ENCODE peak calls at places on chromosomes 13 and 19, in eight cellular contexts. D is esophagus muscularis mucosa, O is testis, N is lower leg skin, C is neural crest cell, U is IMR-90, J is tibial artery, Q is endothelial cell. H is an unnamed sample.

GRCh38 chr19:1253514-1254080 is 5.2 kb downstream of the MIDN start:
- DNase-seq in D (peak; percentile 95), U (peak; percentile 88), N (peak; percentile 65), O (no peak), J (peak; percentile 28), Q (no peak), C (no peak), H (no peak)

GRCh38 chr19:32238076-32238475 is 107.3 kb upstream of the ZNF507 start:
- DNase-seq in J (no peak), Q (no peak), N (no peak), U (no peak), O (no peak), D (no peak), C (no peak), H (no peak)

GRCh38 chr19:58398087-58398486 is 2.6 kb downstream of the RNF225 start:
- DNase-seq in J (no peak), D (no peak), Q (no peak), U (no peak), O (no peak), N (no peak), C (no peak), H (no peak)

GRCh38 chr13:110070511-110071120 is 236.3 kb downstream of the COL4A1 start:
- DNase-seq in D (no peak), O (no peak), C (no peak), U (peak; percentile 77), N (no peak), J (no peak), Q (no peak), H (no peak)

GRCh38 chr13:21435710-21436151 is 23.4 kb downstream of the ZDHHC20 start:
- DNase-seq in U (peak; percentile 89), J (peak; percentile 69), N (peak; percentile 79), Q (no peak), O (peak; percentile 84), C (no peak), D (no peak), H (no peak)

GRCh38 chr13:106753241-106753640 is 185.3 kb upstream of the ARGLU1 start:
- DNase-seq in U (no peak), D (no peak), Q (no peak), J (peak; percentile 26), O (no peak), C (no peak), N (no peak), H (no peak)

GRCh38 chr19:10262771-10263170 is 8.1 kb upstream of the ICAM1 start:
- DNase-seq in J (no peak), N (no peak), Q (no peak), D (no peak), U (peak; percentile 65), O (no peak), C (no peak), H (no peak)

GRCh38 chr13:29362849-29363604 is 232.5 kb downstream of the SLC7A1 start:
- DNase-seq in U (peak; percentile 44), C (peak; percentile 52), N (no peak), Q (peak; percentile 71), J (no peak), O (peak; percentile 58), D (peak; percentile 75), H (no peak)

GRCh38 chr19:10338940-10339339 is 484 bp downstream of the ICAM3 start:
- DNase-seq in O (no peak), J (no peak), U (no peak), C (no peak), Q (no peak), N (no peak), D (no peak), H (no peak)

GRCh38 chr19:11435833-11436313 is 438 bp downstream of the PRKCSH start:
- DNase-seq in C (no peak), O (no peak), Q (peak; percentile 40), D (no peak), N (no peak), U (peak; percentile 31), J (no peak), H (no peak)

GRCh38 chr19:51079486-51080110 is 3.1 kb downstream of the KLK14 start:
- DNase-seq in J (no peak), Q (no peak), N (no peak), C (no peak), O (no peak), D (no peak), U (no peak), H (no peak)

GRCh38 chr13:26971990-26972888 is 199.4 kb downstream of the USP12 start:
- DNase-seq in J (no peak), O (peak; percentile 33), U (peak; percentile 20), N (no peak), Q (peak; percentile 32), C (no peak), D (no peak), H (no peak)

GRCh38 chr13:43246382-43246781 is 223.0 kb downstream of the DNAJC15 start:
- DNase-seq in J (no peak), Q (no peak), D (peak; percentile 50), U (peak; percentile 34), O (no peak), N (no peak), C (no peak), H (no peak)

GRCh38 chr13:29859971-29860370 is 9.6 kb upstream of the UBL3 start:
- DNase-seq in N (no peak), O (no peak), U (peak; percentile 87), C (no peak), Q (no peak), J (no peak), D (no peak), H (no peak)

GRCh38 chr13:93646247-93646646 is 419.6 kb downstream of the GPC6 start:
- DNase-seq in Q (no peak), U (no peak), O (no peak), C (no peak), N (no peak), J (no peak), D (no peak), H (no peak)

GRCh38 chr13:21619633-21620220 is 15.8 kb upstream of the MICU2 start:
- DNase-seq in Q (no peak), D (no peak), N (no peak), U (peak; percentile 17), O (no peak), J (no peak), C (no peak), H (no peak)

GRCh38 chr19:39819786-39820185 is 14.2 kb downstream of the DYRK1B start:
- DNase-seq in C (no peak), Q (no peak), J (no peak), O (no peak), N (no peak), U (no peak), D (no peak), H (no peak)

GRCh38 chr13:44719857-44720671 is 143.9 kb upstream of the TSC22D1 start:
- DNase-seq in C (no peak), O (no peak), U (peak; percentile 75), N (no peak), J (peak; percentile 35), Q (no peak), D (no peak), H (no peak)

DNA sequence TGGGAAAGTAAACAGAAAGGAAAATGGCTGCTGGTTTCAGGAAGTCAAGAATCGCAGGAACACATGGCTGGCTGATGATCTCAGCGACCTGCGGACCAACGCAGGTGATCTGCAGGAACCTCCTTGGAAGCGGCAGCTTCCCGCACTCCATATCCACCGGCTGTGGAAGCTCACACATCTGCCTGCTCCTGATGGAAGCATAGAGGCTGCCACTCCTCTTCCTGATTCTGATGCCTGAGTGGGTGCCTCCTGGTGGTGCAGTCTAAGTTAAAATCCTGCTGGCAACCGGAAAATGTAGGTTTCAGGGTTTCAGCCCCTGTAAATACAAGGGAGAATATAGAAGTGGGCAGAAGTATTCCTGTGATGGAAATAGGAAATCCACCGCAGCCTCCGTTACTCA is 75.5 kb downstream of the TNFSF13B start:
- DNase-seq in O (no peak), N (no peak), Q (no peak), C (no peak), U (no peak), J (no peak), D (no peak), H (no peak)
- TF ChIP-seq CTCF in O (no peak), N (no peak), Q (no peak), C (no peak), U (no peak), J (no peak), D (no peak), H (no peak)

DNA sequence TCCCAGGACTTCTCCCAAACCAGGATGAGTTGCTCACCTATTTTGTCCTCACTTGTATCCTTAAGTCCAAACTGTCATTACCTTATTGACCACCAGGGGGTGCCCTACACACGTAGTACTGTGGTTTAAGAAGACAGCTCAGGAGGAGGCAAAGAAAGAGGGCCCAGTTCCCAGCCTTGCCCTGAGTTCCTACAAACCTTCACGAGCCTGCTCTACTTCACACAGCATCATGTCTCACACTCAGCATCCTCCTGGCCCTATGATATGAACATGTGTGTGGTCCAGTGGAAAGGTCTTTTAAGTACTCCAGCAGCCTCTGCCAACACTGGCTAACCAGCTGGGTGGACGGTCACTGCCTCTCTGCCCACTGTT is 8.1 kb upstream of the ZNF784 start:
- DNase-seq in D (peak; percentile 99), J (peak; percentile 98), Q (peak; percentile 87), U (peak; percentile 96), O (peak; percentile 99), N (peak; percentile 97), C (peak; percentile 94), H (no peak)
- TF ChIP-seq CTCF in D (peak; percentile 89), J (peak; percentile 81), Q (peak; percentile 90), U (peak; percentile 85), O (peak; percentile 85), N (peak; percentile 71), C (peak; percentile 86), H (peak; percentile 90)

DNA sequence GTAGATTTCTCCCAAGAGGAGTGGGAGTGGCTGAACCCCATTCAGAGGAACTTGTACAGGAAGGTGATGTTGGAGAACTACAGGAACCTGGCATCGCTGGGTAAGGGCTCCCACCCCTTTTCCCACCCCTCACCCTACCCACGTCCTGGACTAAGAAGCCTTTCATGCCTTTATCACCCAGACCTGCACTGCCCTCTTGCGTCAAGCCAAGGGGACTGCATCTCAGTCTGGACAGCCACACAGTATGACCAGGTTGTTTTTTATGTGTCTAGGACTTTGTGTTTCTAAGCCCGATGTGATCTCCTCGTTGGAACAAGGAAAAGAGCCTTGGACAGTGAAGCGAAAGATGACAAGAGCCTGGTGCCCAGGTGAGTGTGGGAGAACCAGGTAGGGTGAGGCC is 8.8 kb downstream of the ZFP28 start:
- DNase-seq in D (no peak), C (no peak), O (no peak), U (no peak), J (no peak), Q (no peak), N (no peak), H (no peak)
- TF ChIP-seq CTCF in D (no peak), C (no peak), O (no peak), U (no peak), J (no peak), Q (no peak), N (no peak), H (no peak)

DNA sequence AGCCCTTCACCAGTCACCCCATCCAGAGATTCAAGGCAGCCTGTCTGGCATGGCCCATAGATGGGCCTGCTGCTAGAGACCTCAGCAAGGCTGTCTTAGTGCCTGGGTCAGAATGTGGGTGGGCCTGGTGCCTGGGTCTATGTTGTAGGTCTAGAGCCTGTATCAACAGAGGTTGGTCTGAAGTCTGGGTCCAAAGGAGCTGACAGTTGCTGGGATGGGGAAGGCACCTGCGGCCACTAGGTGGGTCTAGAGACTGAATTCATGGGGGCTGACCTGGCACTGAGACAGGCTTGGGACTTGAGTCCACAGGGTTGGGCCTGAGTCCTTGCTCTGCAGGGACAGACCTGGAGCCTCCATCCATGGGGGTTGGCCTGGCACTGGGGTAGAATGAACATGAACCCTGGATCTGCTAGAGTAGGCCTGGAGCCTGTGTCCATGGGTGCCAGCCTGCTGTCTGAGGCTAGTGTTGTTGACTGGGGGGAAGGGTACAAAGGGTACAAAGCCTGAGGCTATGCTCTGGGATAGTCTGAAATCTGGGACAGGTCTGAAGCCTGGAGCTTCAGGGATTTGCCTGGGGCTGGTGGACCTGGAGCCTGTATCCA is 516.8 kb downstream of the OLFM4 start:
- DNase-seq in U (no peak), O (no peak), J (no peak), Q (no peak), N (no peak), D (no peak), C (no peak), H (no peak)
- TF ChIP-seq CTCF in U (no peak), O (no peak), J (no peak), Q (no peak), N (no peak), D (no peak), C (no peak), H (no peak)

H was measured in type B pancreatic cell.